ENCODE peak calls at places on chromosomes 3 and 15, in six cellular contexts. One of them, this sample, is unnamed.

GRCh38 chr3:66567066-66567465 is 66.2 kb upstream of the LRIG1 start:
- DNase-seq in brain microvascular endothelial cell: peak
- DNase-seq in glutamatergic neuron: no peak
- DNase-seq in activated CD8-positive, alpha-beta memory T cell treated with anti-CD3 and anti-CD28 coated beads for 4 hours: no peak
- DNase-seq in head of caudate nucleus: no peak
- DNase-seq in NCI-H1092 treated with DMSO at 0.1 percent for 48 hours: no peak
- DNase-seq in this sample: no peak

GRCh38 chr3:90044417-90044816 is 937.0 kb downstream of the EPHA3 start:
- DNase-seq in head of caudate nucleus: no peak
- DNase-seq in glutamatergic neuron: no peak
- DNase-seq in NCI-H1092 treated with DMSO at 0.1 percent for 48 hours: no peak
- DNase-seq in brain microvascular endothelial cell: no peak
- DNase-seq in activated CD8-positive, alpha-beta memory T cell treated with anti-CD3 and anti-CD28 coated beads for 4 hours: no peak
- DNase-seq in this sample: no peak

GRCh38 chr3:111418388-111418787 is 123.6 kb upstream of the CD96 start:
- DNase-seq in glutamatergic neuron: no peak
- DNase-seq in brain microvascular endothelial cell: no peak
- DNase-seq in activated CD8-positive, alpha-beta memory T cell treated with anti-CD3 and anti-CD28 coated beads for 4 hours: no peak
- DNase-seq in NCI-H1092 treated with DMSO at 0.1 percent for 48 hours: no peak
- DNase-seq in head of caudate nucleus: no peak
- DNase-seq in this sample: no peak

GRCh38 chr15:94225616-94226015 is 5.7 kb upstream of the MCTP2 start:
- DNase-seq in head of caudate nucleus: no peak
- DNase-seq in brain microvascular endothelial cell: no peak
- DNase-seq in activated CD8-positive, alpha-beta memory T cell treated with anti-CD3 and anti-CD28 coated beads for 4 hours: no peak
- DNase-seq in NCI-H1092 treated with DMSO at 0.1 percent for 48 hours: no peak
- DNase-seq in glutamatergic neuron: no peak
- DNase-seq in this sample: no peak

GRCh38 chr3:137772231-137772617 is 8.1 kb downstream of the SOX14 start:
- DNase-seq in activated CD8-positive, alpha-beta memory T cell treated with anti-CD3 and anti-CD28 coated beads for 4 hours: no peak
- DNase-seq in NCI-H1092 treated with DMSO at 0.1 percent for 48 hours: no peak
- DNase-seq in head of caudate nucleus: no peak
- DNase-seq in brain microvascular endothelial cell: no peak
- DNase-seq in glutamatergic neuron: no peak
- DNase-seq in this sample: no peak

GRCh38 chr3:9701006-9701405 is 2.6 kb upstream of the CPNE9 start:
- DNase-seq in brain microvascular endothelial cell: no peak
- DNase-seq in head of caudate nucleus: no peak
- DNase-seq in glutamatergic neuron: no peak
- DNase-seq in NCI-H1092 treated with DMSO at 0.1 percent for 48 hours: no peak
- DNase-seq in activated CD8-positive, alpha-beta memory T cell treated with anti-CD3 and anti-CD28 coated beads for 4 hours: no peak
- DNase-seq in this sample: no peak

GRCh38 chr3:38490288-38490860 is 5.8 kb upstream of the EXOG start:
- DNase-seq in NCI-H1092 treated with DMSO at 0.1 percent for 48 hours: no peak
- DNase-seq in activated CD8-positive, alpha-beta memory T cell treated with anti-CD3 and anti-CD28 coated beads for 4 hours: no peak
- DNase-seq in brain microvascular endothelial cell: no peak
- DNase-seq in head of caudate nucleus: no peak
- DNase-seq in glutamatergic neuron: no peak
- DNase-seq in this sample: no peak

GRCh38 chr3:194407423-194407822 is 8.4 kb upstream of the GP5 start:
- DNase-seq in head of caudate nucleus: no peak
- DNase-seq in NCI-H1092 treated with DMSO at 0.1 percent for 48 hours: no peak
- DNase-seq in activated CD8-positive, alpha-beta memory T cell treated with anti-CD3 and anti-CD28 coated beads for 4 hours: no peak
- DNase-seq in brain microvascular endothelial cell: peak
- DNase-seq in glutamatergic neuron: no peak
- DNase-seq in this sample: no peak

GRCh38 chr3:173214576-173214975 is 73.5 kb upstream of the SPATA16 start:
- DNase-seq in glutamatergic neuron: no peak
- DNase-seq in brain microvascular endothelial cell: no peak
- DNase-seq in head of caudate nucleus: no peak
- DNase-seq in NCI-H1092 treated with DMSO at 0.1 percent for 48 hours: no peak
- DNase-seq in activated CD8-positive, alpha-beta memory T cell treated with anti-CD3 and anti-CD28 coated beads for 4 hours: no peak
- DNase-seq in this sample: no peak

GRCh38 chr3:15476378-15476777 is 45.1 kb downstream of the COLQ start:
- DNase-seq in head of caudate nucleus: no peak
- DNase-seq in brain microvascular endothelial cell: peak
- DNase-seq in activated CD8-positive, alpha-beta memory T cell treated with anti-CD3 and anti-CD28 coated beads for 4 hours: no peak
- DNase-seq in NCI-H1092 treated with DMSO at 0.1 percent for 48 hours: no peak
- DNase-seq in glutamatergic neuron: no peak
- DNase-seq in this sample: no peak

GRCh38 chr15:80876034-80876433 is 96.9 kb downstream of the CEMIP start:
- DNase-seq in head of caudate nucleus: no peak
- DNase-seq in NCI-H1092 treated with DMSO at 0.1 percent for 48 hours: no peak
- DNase-seq in activated CD8-positive, alpha-beta memory T cell treated with anti-CD3 and anti-CD28 coated beads for 4 hours: no peak
- DNase-seq in brain microvascular endothelial cell: no peak
- DNase-seq in glutamatergic neuron: no peak
- DNase-seq in this sample: no peak

GRCh38 chr15:63504247-63504978 is at the start of gene USP3:
- DNase-seq in head of caudate nucleus: peak
- DNase-seq in NCI-H1092 treated with DMSO at 0.1 percent for 48 hours: peak
- DNase-seq in brain microvascular endothelial cell: peak
- DNase-seq in glutamatergic neuron: peak
- DNase-seq in activated CD8-positive, alpha-beta memory T cell treated with anti-CD3 and anti-CD28 coated beads for 4 hours: peak
- DNase-seq in this sample: peak

GRCh38 chr3:127373701-127374625 is 86.1 kb upstream of the PRR20G start:
- DNase-seq in brain microvascular endothelial cell: no peak
- DNase-seq in activated CD8-positive, alpha-beta memory T cell treated with anti-CD3 and anti-CD28 coated beads for 4 hours: no peak
- DNase-seq in head of caudate nucleus: no peak
- DNase-seq in glutamatergic neuron: no peak
- DNase-seq in NCI-H1092 treated with DMSO at 0.1 percent for 48 hours: no peak
- DNase-seq in this sample: peak

GRCh38 chr3:84943379-84943778 is 15.4 kb upstream of the CADM2 start:
- DNase-seq in activated CD8-positive, alpha-beta memory T cell treated with anti-CD3 and anti-CD28 coated beads for 4 hours: no peak
- DNase-seq in NCI-H1092 treated with DMSO at 0.1 percent for 48 hours: no peak
- DNase-seq in glutamatergic neuron: no peak
- DNase-seq in head of caudate nucleus: no peak
- DNase-seq in brain microvascular endothelial cell: no peak
- DNase-seq in this sample: no peak

GRCh38 chr3:62665627-62666433 is 209.4 kb downstream of the CADPS start:
- DNase-seq in head of caudate nucleus: peak
- DNase-seq in brain microvascular endothelial cell: peak
- DNase-seq in glutamatergic neuron: peak
- DNase-seq in NCI-H1092 treated with DMSO at 0.1 percent for 48 hours: peak
- DNase-seq in activated CD8-positive, alpha-beta memory T cell treated with anti-CD3 and anti-CD28 coated beads for 4 hours: no peak
- DNase-seq in this sample: peak